ENCODE peak calls at places on chromosomes 1 and 21, in eight cellular contexts. One of them, this sample, is unnamed.

GRCh38 chr1:52233463-52233862 is 91.6 kb downstream of the ZFYVE9 start:
- DNase-seq in transverse colon: no peak
- DNase-seq in K562: no peak
- DNase-seq in thyroid gland: no peak
- DNase-seq in suprapubic skin: no peak
- DNase-seq in HCT116: no peak
- DNase-seq in esophagus squamous epithelium: no peak
- DNase-seq in tibial nerve: no peak
- DNase-seq in this sample: no peak

GRCh38 chr1:31799196-31799894 is 16.5 kb downstream of the SPOCD1 start:
- DNase-seq in thyroid gland: no peak
- DNase-seq in HCT116: no peak
- DNase-seq in suprapubic skin: peak; percentile 65
- DNase-seq in K562: no peak
- DNase-seq in transverse colon: peak; percentile 5
- DNase-seq in esophagus squamous epithelium: no peak
- DNase-seq in tibial nerve: no peak
- DNase-seq in this sample: no peak

GRCh38 chr1:116111196-116112021 is at the start of gene MAB21L3:
- DNase-seq in transverse colon: peak; percentile 67
- DNase-seq in HCT116: no peak
- DNase-seq in suprapubic skin: no peak
- DNase-seq in K562: no peak
- DNase-seq in thyroid gland: peak; percentile 58
- DNase-seq in esophagus squamous epithelium: no peak
- DNase-seq in tibial nerve: no peak
- DNase-seq in this sample: no peak

GRCh38 chr1:18950415-18951026 is 6.0 kb downstream of the IFFO2 start:
- DNase-seq in esophagus squamous epithelium: no peak
- DNase-seq in K562: no peak
- DNase-seq in suprapubic skin: no peak
- DNase-seq in thyroid gland: no peak
- DNase-seq in HCT116: no peak
- DNase-seq in transverse colon: no peak
- DNase-seq in tibial nerve: no peak
- DNase-seq in this sample: peak; percentile 80

GRCh38 chr1:101697057-101697456 is 299.7 kb downstream of the OLFM3 start:
- DNase-seq in transverse colon: no peak
- DNase-seq in thyroid gland: no peak
- DNase-seq in tibial nerve: no peak
- DNase-seq in esophagus squamous epithelium: no peak
- DNase-seq in suprapubic skin: no peak
- DNase-seq in HCT116: no peak
- DNase-seq in K562: no peak
- DNase-seq in this sample: no peak

GRCh38 chr1:161207173-161207572 is 5.0 kb downstream of the NDUFS2 start:
- DNase-seq in HCT116: no peak
- DNase-seq in suprapubic skin: no peak
- DNase-seq in K562: no peak
- DNase-seq in tibial nerve: no peak
- DNase-seq in esophagus squamous epithelium: no peak
- DNase-seq in thyroid gland: no peak
- DNase-seq in transverse colon: peak; percentile 50
- DNase-seq in this sample: no peak

GRCh38 chr1:31431351-31431750 is 18.3 kb downstream of the SERINC2 start:
- DNase-seq in thyroid gland: no peak
- DNase-seq in K562: no peak
- DNase-seq in suprapubic skin: no peak
- DNase-seq in transverse colon: peak; percentile 53
- DNase-seq in HCT116: no peak
- DNase-seq in tibial nerve: no peak
- DNase-seq in esophagus squamous epithelium: no peak
- DNase-seq in this sample: no peak

GRCh38 chr1:54806931-54807611 is 5.9 kb upstream of the TTC22 start:
- DNase-seq in transverse colon: peak; percentile 64
- DNase-seq in HCT116: peak; percentile 39
- DNase-seq in suprapubic skin: peak; percentile 47
- DNase-seq in tibial nerve: no peak
- DNase-seq in esophagus squamous epithelium: no peak
- DNase-seq in K562: no peak
- DNase-seq in thyroid gland: no peak
- DNase-seq in this sample: no peak

GRCh38 chr1:53573931-53574330 is 114.7 kb downstream of the DMRTB1 start:
- DNase-seq in thyroid gland: no peak
- DNase-seq in transverse colon: no peak
- DNase-seq in esophagus squamous epithelium: no peak
- DNase-seq in suprapubic skin: peak; percentile 37
- DNase-seq in K562: no peak
- DNase-seq in tibial nerve: no peak
- DNase-seq in HCT116: no peak
- DNase-seq in this sample: no peak

GRCh38 chr1:113940365-113941244 is 11.5 kb downstream of the HIPK1 start:
- DNase-seq in suprapubic skin: no peak
- DNase-seq in esophagus squamous epithelium: no peak
- DNase-seq in transverse colon: peak; percentile 14
- DNase-seq in tibial nerve: no peak
- DNase-seq in K562: no peak
- DNase-seq in HCT116: no peak
- DNase-seq in thyroid gland: no peak
- DNase-seq in this sample: no peak

GRCh38 chr1:37814257-37814656 is 6.2 kb upstream of the YRDC start:
- DNase-seq in transverse colon: no peak
- DNase-seq in esophagus squamous epithelium: no peak
- DNase-seq in thyroid gland: no peak
- DNase-seq in HCT116: no peak
- DNase-seq in K562: no peak
- DNase-seq in suprapubic skin: no peak
- DNase-seq in tibial nerve: no peak
- DNase-seq in this sample: no peak

GRCh38 chr1:89273324-89273778 is 691 bp upstream of the GBP5 start:
- DNase-seq in thyroid gland: no peak
- DNase-seq in esophagus squamous epithelium: no peak
- DNase-seq in suprapubic skin: no peak
- DNase-seq in transverse colon: no peak
- DNase-seq in tibial nerve: no peak
- DNase-seq in HCT116: no peak
- DNase-seq in K562: no peak
- DNase-seq in this sample: no peak

GRCh38 chr1:9296850-9297249 is 4.2 kb downstream of the SPSB1 start:
- DNase-seq in thyroid gland: peak; percentile 23
- DNase-seq in transverse colon: no peak
- DNase-seq in HCT116: no peak
- DNase-seq in esophagus squamous epithelium: no peak
- DNase-seq in tibial nerve: peak; percentile 68
- DNase-seq in suprapubic skin: no peak
- DNase-seq in K562: no peak
- DNase-seq in this sample: no peak

GRCh38 chr21:43766734-43767497 is 9.2 kb downstream of the CSTB start:
- DNase-seq in HCT116: no peak
- DNase-seq in suprapubic skin: no peak
- DNase-seq in tibial nerve: no peak
- DNase-seq in K562: no peak
- DNase-seq in esophagus squamous epithelium: no peak
- DNase-seq in transverse colon: peak; percentile 45
- DNase-seq in thyroid gland: peak; percentile 31
- DNase-seq in this sample: no peak

GRCh38 chr1:12539705-12540579 is 78.1 kb downstream of the DHRS3 start:
- DNase-seq in suprapubic skin: peak; percentile 94
- DNase-seq in thyroid gland: peak; percentile 90
- DNase-seq in transverse colon: peak; percentile 69
- DNase-seq in K562: peak; percentile 29
- DNase-seq in tibial nerve: peak; percentile 74
- DNase-seq in HCT116: peak; percentile 83
- DNase-seq in esophagus squamous epithelium: no peak
- DNase-seq in this sample: peak; percentile 71

GRCh38 chr1:201400257-201401230 is 1.4 kb upstream of the LAD1 start:
- DNase-seq in esophagus squamous epithelium: no peak
- DNase-seq in tibial nerve: no peak
- DNase-seq in thyroid gland: no peak
- DNase-seq in transverse colon: no peak
- DNase-seq in HCT116: no peak
- DNase-seq in suprapubic skin: no peak
- DNase-seq in K562: no peak
- DNase-seq in this sample: no peak

GRCh38 chr1:214558002-214558770 is 6.8 kb upstream of the PTPN14 start:
- DNase-seq in suprapubic skin: no peak
- DNase-seq in transverse colon: no peak
- DNase-seq in K562: no peak
- DNase-seq in tibial nerve: no peak
- DNase-seq in thyroid gland: no peak
- DNase-seq in esophagus squamous epithelium: no peak
- DNase-seq in HCT116: no peak
- DNase-seq in this sample: peak; percentile 32

GRCh38 chr21:30936207-30936606 is 54.8 kb upstream of the KRTAP11-1 start:
- DNase-seq in transverse colon: no peak
- DNase-seq in K562: no peak
- DNase-seq in HCT116: no peak
- DNase-seq in esophagus squamous epithelium: no peak
- DNase-seq in tibial nerve: no peak
- DNase-seq in thyroid gland: no peak
- DNase-seq in suprapubic skin: no peak
- DNase-seq in this sample: no peak

GRCh38 chr1:20366076-20366765 is 75.5 kb downstream of the VWA5B1 start:
- DNase-seq in K562: no peak
- DNase-seq in transverse colon: peak; percentile 71
- DNase-seq in thyroid gland: no peak
- DNase-seq in tibial nerve: no peak
- DNase-seq in suprapubic skin: no peak
- DNase-seq in esophagus squamous epithelium: no peak
- DNase-seq in HCT116: no peak
- DNase-seq in this sample: peak; percentile 50

GRCh38 chr1:27157194-27157593 is 2.3 kb upstream of the SLC9A1 start:
- DNase-seq in thyroid gland: no peak
- DNase-seq in suprapubic skin: no peak
- DNase-seq in esophagus squamous epithelium: no peak
- DNase-seq in tibial nerve: no peak
- DNase-seq in transverse colon: no peak
- DNase-seq in K562: no peak
- DNase-seq in HCT116: no peak
- DNase-seq in this sample: no peak

GRCh38 chr1:114353233-114353632 is 157.8 kb downstream of the TRIM33 start:
- DNase-seq in thyroid gland: peak; percentile 77
- DNase-seq in transverse colon: peak; percentile 50
- DNase-seq in esophagus squamous epithelium: no peak
- DNase-seq in K562: no peak
- DNase-seq in HCT116: no peak
- DNase-seq in suprapubic skin: no peak
- DNase-seq in tibial nerve: peak; percentile 40
- DNase-seq in this sample: peak; percentile 65

GRCh38 chr1:179866616-179867015 is 11.0 kb downstream of the TOR1AIP2 start:
- DNase-seq in K562: no peak
- DNase-seq in esophagus squamous epithelium: no peak
- DNase-seq in transverse colon: no peak
- DNase-seq in suprapubic skin: no peak
- DNase-seq in tibial nerve: no peak
- DNase-seq in HCT116: no peak
- DNase-seq in thyroid gland: no peak
- DNase-seq in this sample: no peak

GRCh38 chr1:186999506-186999905 is 170.8 kb downstream of the PLA2G4A start:
- DNase-seq in transverse colon: no peak
- DNase-seq in thyroid gland: no peak
- DNase-seq in HCT116: no peak
- DNase-seq in esophagus squamous epithelium: no peak
- DNase-seq in tibial nerve: no peak
- DNase-seq in K562: no peak
- DNase-seq in suprapubic skin: no peak
- DNase-seq in this sample: no peak

GRCh38 chr1:85465099-85465790 is at the start of gene DDAH1:
- DNase-seq in HCT116: peak; percentile 23
- DNase-seq in transverse colon: peak; percentile 71
- DNase-seq in esophagus squamous epithelium: no peak
- DNase-seq in tibial nerve: no peak
- DNase-seq in suprapubic skin: no peak
- DNase-seq in K562: no peak
- DNase-seq in thyroid gland: peak; percentile 85
- DNase-seq in this sample: no peak
- TF ChIP-seq POLR2A in HCT116: no peak
- TF ChIP-seq POLR2A in transverse colon: no peak
- TF ChIP-seq POLR2A in esophagus squamous epithelium: no peak
- TF ChIP-seq POLR2A in tibial nerve: no peak
- TF ChIP-seq POLR2A in suprapubic skin: no peak
- TF ChIP-seq POLR2A in K562: no peak
- TF ChIP-seq POLR2A in thyroid gland: no peak
- TF ChIP-seq POLR2A in this sample: no peak

DNA sequence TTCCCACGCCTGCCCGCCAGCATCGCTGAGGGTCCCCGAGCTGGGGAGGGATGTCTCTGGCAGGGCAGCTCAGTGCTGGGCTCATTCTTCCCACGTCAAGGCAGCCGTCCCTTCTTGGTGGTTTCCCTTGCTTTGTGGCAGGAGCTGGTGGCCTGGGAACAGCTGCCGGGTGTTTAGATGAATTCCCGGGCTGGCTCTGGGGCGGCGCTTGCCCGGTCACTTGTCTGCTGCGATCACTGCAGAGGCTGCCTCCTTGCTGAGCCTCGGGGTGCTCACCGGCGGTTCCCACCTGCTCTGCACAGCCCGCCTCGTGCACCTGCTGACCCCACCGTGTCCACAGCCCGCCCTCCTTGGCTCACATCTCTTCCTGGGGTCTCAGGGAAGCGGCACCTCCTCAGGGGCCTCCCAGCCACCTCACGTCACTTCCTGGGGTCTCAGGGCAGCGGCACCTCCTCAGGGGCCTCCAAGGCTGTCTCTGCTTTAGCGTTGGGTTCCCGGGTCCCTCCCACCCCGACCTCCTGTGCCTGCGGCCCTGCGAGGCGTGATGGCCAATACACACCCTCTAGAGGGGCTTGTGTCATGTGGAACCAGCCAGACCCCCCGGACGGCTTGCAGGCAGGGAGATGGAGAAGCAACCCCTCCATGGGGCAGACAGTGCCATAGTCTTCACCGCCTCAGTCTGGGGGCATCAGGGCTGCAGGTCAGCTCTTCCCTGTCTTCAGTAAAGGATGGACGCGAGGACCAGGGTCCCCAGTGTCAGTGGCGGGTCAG is 13.5 kb downstream of the COL18A1 start:
- DNase-seq in esophagus squamous epithelium: no peak
- DNase-seq in suprapubic skin: no peak
- DNase-seq in thyroid gland: peak; percentile 3
- DNase-seq in tibial nerve: no peak
- DNase-seq in transverse colon: no peak
- DNase-seq in HCT116: no peak
- DNase-seq in K562: no peak
- DNase-seq in this sample: peak; percentile 8
- H3K4me3 ChIP-seq in esophagus squamous epithelium: no peak overlapping the region
- H3K4me3 ChIP-seq in suprapubic skin: no peak overlapping the region
- H3K4me3 ChIP-seq in thyroid gland: no peak overlapping the region
- H3K4me3 ChIP-seq in tibial nerve: no peak overlapping the region
- H3K4me3 ChIP-seq in transverse colon: no peak overlapping the region
- H3K4me3 ChIP-seq in HCT116: no peak overlapping the region
- H3K4me3 ChIP-seq in K562: no peak overlapping the region
- H3K4me3 ChIP-seq in this sample: no peak overlapping the region

GRCh38 chr1:47782414-47783165 is 214.6 kb downstream of the TRABD2B start:
- DNase-seq in tibial nerve: peak; percentile 72
- DNase-seq in transverse colon: no peak
- DNase-seq in HCT116: no peak
- DNase-seq in esophagus squamous epithelium: no peak
- DNase-seq in K562: no peak
- DNase-seq in thyroid gland: no peak
- DNase-seq in suprapubic skin: no peak
- DNase-seq in this sample: peak; percentile 33
- TF ChIP-seq CTCF in tibial nerve: no peak
- TF ChIP-seq CTCF in transverse colon: no peak
- TF ChIP-seq CTCF in HCT116: no peak
- TF ChIP-seq CTCF in esophagus squamous epithelium: no peak
- TF ChIP-seq CTCF in K562: no peak
- TF ChIP-seq CTCF in thyroid gland: no peak
- TF ChIP-seq CTCF in suprapubic skin: no peak
- TF ChIP-seq CTCF in this sample: no peak

GRCh38 chr1:44820945-44821715 is 12.8 kb downstream of the BTBD19 start:
- DNase-seq in K562: no peak
- DNase-seq in suprapubic skin: no peak
- DNase-seq in esophagus squamous epithelium: no peak
- DNase-seq in HCT116: no peak
- DNase-seq in tibial nerve: no peak
- DNase-seq in thyroid gland: no peak
- DNase-seq in transverse colon: no peak
- DNase-seq in this sample: peak; percentile 37
- TF ChIP-seq POLR2A in K562: no peak
- TF ChIP-seq POLR2A in suprapubic skin: no peak
- TF ChIP-seq POLR2A in esophagus squamous epithelium: no peak
- TF ChIP-seq POLR2A in HCT116: no peak
- TF ChIP-seq POLR2A in tibial nerve: no peak
- TF ChIP-seq POLR2A in thyroid gland: no peak
- TF ChIP-seq POLR2A in transverse colon: no peak
- TF ChIP-seq POLR2A in this sample: no peak

This sample was measured in heart left ventricle.